ENCODE peak calls at places on chromosomes 5 and 9, in eight cellular contexts. J, O, I, Y, M, D, K and L are unnamed samples.
A peak's percentile ranks its signal among the peaks of the same experiment; 100 is the strongest.

GRCh38 chr9:35718726-35719511 is 13.1 kb downstream of the TLN1 start:
- DNase-seq in Y (peak; percentile 24), O (no peak), J (no peak), M (no peak), D (no peak), K (no peak), I (no peak), L (no peak)

GRCh38 chr5:138722518-138722917 is 30.7 kb upstream of the CTNNA1 start:
- DNase-seq in D (no peak), I (no peak), K (no peak), M (no peak), O (no peak), Y (no peak), J (peak; percentile 65), L (no peak)

GRCh38 chr5:130272837-130273236 is 368.6 kb downstream of the CHSY3 start:
- DNase-seq in K (no peak), M (no peak), O (no peak), D (no peak), I (no peak), J (no peak), Y (no peak), L (no peak)

GRCh38 chr5:41648976-41649375 is 138.6 kb upstream of the PLCXD3 start:
- DNase-seq in O (no peak), M (no peak), K (no peak), J (no peak), Y (no peak), I (no peak), D (no peak), L (no peak)

GRCh38 chr9:132006657-132007370 is 72.9 kb downstream of the MED27 start:
- DNase-seq in J (no peak), K (no peak), D (peak; percentile 65), O (no peak), Y (peak; percentile 83), M (no peak), I (no peak), L (peak; percentile 62)

GRCh38 chr5:68884893-68885292 is 208.9 kb upstream of the SLC30A5 start:
- DNase-seq in K (no peak), O (no peak), I (peak; percentile 31), Y (peak; percentile 29), D (no peak), M (no peak), J (no peak), L (peak; percentile 18)

GRCh38 chr9:4349841-4350418 is 50.1 kb upstream of the GLIS3 start:
- DNase-seq in Y (no peak), I (no peak), O (no peak), M (no peak), K (no peak), D (no peak), J (no peak), L (no peak)

GRCh38 chr5:2840372-2840915 is 89.0 kb upstream of the IRX2 start:
- DNase-seq in O (no peak), D (no peak), Y (no peak), I (no peak), J (no peak), M (no peak), K (no peak), L (no peak)

GRCh38 chr5:126857472-126858410 is 80.8 kb downstream of the LMNB1 start:
- DNase-seq in D (no peak), M (no peak), K (no peak), J (no peak), I (no peak), O (no peak), Y (no peak), L (no peak)

GRCh38 chr9:101737705-101738565 is 512 bp downstream of the GRIN3A start:
- DNase-seq in D (no peak), O (no peak), K (no peak), Y (no peak), J (no peak), M (no peak), I (peak; percentile 9), L (no peak)

GRCh38 chr9:26955222-26955903 is 849 bp upstream of the IFT74 start:
- DNase-seq in K (no peak), Y (peak; percentile 14), D (peak; percentile 20), I (no peak), O (no peak), J (no peak), M (no peak), L (no peak)

GRCh38 chr5:72246954-72247442 is 73.0 kb downstream of the MRPS27 start:
- DNase-seq in D (no peak), Y (no peak), I (no peak), K (no peak), O (no peak), J (no peak), M (no peak), L (no peak)

GRCh38 chr9:82949203-82949602 is 113.7 kb downstream of the RASEF start:
- DNase-seq in J (no peak), K (no peak), D (no peak), Y (no peak), M (no peak), O (no peak), I (no peak), L (no peak)

GRCh38 chr9:115425614-115426013 is 307.7 kb upstream of the TNC start:
- DNase-seq in J (no peak), D (no peak), K (no peak), O (no peak), Y (no peak), I (no peak), M (no peak), L (no peak)

GRCh38 chr9:5621327-5621726 is 7.6 kb upstream of the RIC1 start:
- DNase-seq in O (peak; percentile 55), K (no peak), M (no peak), D (peak; percentile 85), J (no peak), I (peak; percentile 28), Y (no peak), L (no peak)

GRCh38 chr5:154520861-154521453 is 42.9 kb upstream of the HAND1 start:
- DNase-seq in K (no peak), D (no peak), O (no peak), Y (no peak), J (no peak), M (no peak), I (peak; percentile 43), L (peak; percentile 45)

GRCh38 chr9:114771901-114772300 is 33.9 kb downstream of the TNFSF15 start:
- DNase-seq in I (no peak), M (no peak), D (no peak), O (no peak), K (no peak), J (no peak), Y (no peak), L (no peak)

GRCh38 chr5:111169269-111169668 is 54.9 kb upstream of the CAMK4 start:
- DNase-seq in Y (no peak), I (no peak), K (no peak), J (no peak), M (no peak), O (no peak), D (no peak), L (no peak)

GRCh38 chr5:173457482-173457881 is 129.3 kb upstream of the STC2 start:
- DNase-seq in M (no peak), J (no peak), O (no peak), K (no peak), I (no peak), Y (no peak), D (no peak), L (no peak)

GRCh38 chr5:78127875-78128274 is 166.6 kb downstream of the AP3B1 start:
- DNase-seq in J (no peak), M (no peak), I (peak; percentile 32), O (no peak), K (no peak), Y (no peak), D (no peak), L (no peak)
- TF ChIP-seq CTCF in J (no peak), M (no peak), I (peak; percentile 55), O (no peak), K (no peak), Y (peak; percentile 14), D (no peak), L (peak; percentile 20)

GRCh38 chr5:60010328-60010727 is 116.8 kb upstream of the PDE4D start:
- DNase-seq in D (no peak), Y (peak; percentile 9), K (no peak), J (no peak), M (no peak), O (no peak), I (peak; percentile 7), L (no peak)
- TF ChIP-seq CTCF in D (peak; percentile 4), Y (peak; percentile 18), K (no peak), J (no peak), M (no peak), O (no peak), I (no peak), L (no peak)

DNA sequence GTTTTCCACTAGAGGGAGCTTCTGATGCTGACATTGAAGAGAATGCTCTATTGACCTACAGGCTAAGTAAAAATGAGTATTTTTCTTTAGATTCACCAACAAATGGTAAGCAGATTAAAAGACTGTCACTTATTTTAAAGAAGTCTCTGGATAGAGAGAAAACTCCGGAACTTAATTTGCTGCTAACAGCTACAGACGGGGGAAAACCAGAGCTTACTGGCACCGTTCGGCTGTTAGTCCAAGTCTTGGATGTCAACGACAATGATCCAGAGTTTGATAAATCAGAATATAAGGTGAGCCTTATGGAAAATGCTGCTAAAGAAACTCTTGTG is 764 bp downstream of the PCDHA11 start:
- DNase-seq in K (no peak), M (no peak), Y (no peak), J (no peak), D (no peak), I (no peak), O (no peak), L (no peak)
- TF ChIP-seq CTCF in K (no peak), M (no peak), Y (no peak), J (no peak), D (no peak), I (no peak), O (no peak), L (no peak)

GRCh38 chr5:167967494-167968180 is 323.8 kb upstream of the WWC1 start:
- DNase-seq in K (no peak), D (no peak), I (no peak), J (no peak), M (no peak), O (no peak), Y (no peak), L (no peak)

GRCh38 chr5:167961731-167962130 is 329.7 kb upstream of the WWC1 start:
- DNase-seq in M (no peak), O (no peak), I (no peak), K (no peak), Y (no peak), D (no peak), J (no peak), L (no peak)

GRCh38 chr5:167970002-167970401 is 321.4 kb upstream of the WWC1 start:
- DNase-seq in D (no peak), K (no peak), O (no peak), Y (peak; percentile 30), M (no peak), J (no peak), I (no peak), L (peak; percentile 30)

GRCh38 chr5:167968784-167969183 is 322.7 kb upstream of the WWC1 start:
- DNase-seq in I (no peak), M (no peak), D (no peak), O (no peak), J (no peak), Y (no peak), K (no peak), L (no peak)

DNA sequence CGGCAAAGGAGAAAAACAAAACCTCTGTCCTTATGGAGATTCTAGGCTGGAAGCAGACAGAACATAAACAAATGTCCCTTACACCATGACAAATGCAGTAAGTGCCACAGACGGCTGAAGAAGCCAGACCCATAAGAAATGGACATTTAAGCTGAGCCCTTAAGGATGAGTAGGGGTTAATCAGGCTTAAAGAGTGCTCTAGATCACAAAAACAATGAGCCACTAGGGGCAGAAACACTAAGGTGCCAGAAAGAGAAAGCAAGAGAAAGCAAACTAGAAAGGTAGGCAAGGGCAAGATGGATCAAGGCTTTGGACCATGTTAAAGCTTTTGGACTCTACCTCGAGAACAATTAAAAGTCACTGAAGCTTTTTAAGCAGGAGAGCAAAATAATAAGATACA is 326.9 kb upstream of the WWC1 start:
- DNase-seq in M (no peak), J (no peak), I (no peak), K (no peak), D (no peak), Y (no peak), O (no peak), L (no peak)
- TF ChIP-seq CTCF in M (no peak), J (no peak), I (no peak), K (no peak), D (peak; percentile 35), Y (no peak), O (peak; percentile 34), L (no peak)